ENCODE peak calls at places on chromosomes 6 and 20, in five cellular contexts. P is activated CD8-positive, alpha-beta memory T cell treated with anti-CD3 and anti-CD28 coated beads, Interleukin-2, amount 10 ng/mL, durations not matched to agents 7 days and 5 days; G is endothelial cell; S is T-helper 1 cell; J is ecto neural progenitor cell. A is an unnamed sample.

GRCh38 chr6:147693185-147693584 is 184.7 kb downstream of the SAMD5 start:
- DNase-seq in P (no peak), G (no peak), S (no peak), J (no peak), A (no peak)

GRCh38 chr6:34459899-34460593 is 5.8 kb upstream of the PACSIN1 start:
- DNase-seq in P (peak; percentile 64), G (peak; percentile 53), S (peak; percentile 23), J (no peak), A (peak; percentile 63)

GRCh38 chr6:156995502-156995901 is 218.3 kb downstream of the ARID1B start:
- DNase-seq in P (no peak), G (no peak), S (no peak), J (no peak), A (no peak)

GRCh38 chr6:89597988-89598387 is 40.6 kb downstream of the LYRM2 start:
- DNase-seq in P (no peak), G (no peak), S (no peak), J (no peak), A (no peak)

GRCh38 chr6:35698858-35699257 is 10.1 kb upstream of the FKBP5 start:
- DNase-seq in P (no peak), G (no peak), S (no peak), J (no peak), A (no peak)

GRCh38 chr6:95227301-95227700 is 350.0 kb upstream of the MANEA start:
- DNase-seq in P (no peak), G (no peak), S (no peak), J (no peak), A (no peak)

GRCh38 chr6:101224751-101225150 is 168.8 kb upstream of the GRIK2 start:
- DNase-seq in P (no peak), G (no peak), S (no peak), J (no peak), A (no peak)

GRCh38 chr20:16699287-16699686 is 30.5 kb upstream of the SNRPB2 start:
- DNase-seq in P (no peak), G (no peak), S (no peak), J (no peak), A (no peak)

GRCh38 chr20:57445298-57445697 is 54.1 kb downstream of the RBM38 start:
- DNase-seq in P (no peak), G (no peak), S (no peak), J (no peak), A (no peak)

GRCh38 chr6:157091243-157091642 is 232.1 kb downstream of the TMEM242 start:
- DNase-seq in P (no peak), G (no peak), S (no peak), J (no peak), A (no peak)

GRCh38 chr6:1255646-1256365 is 56.1 kb upstream of the FOXQ1 start:
- DNase-seq in P (no peak), G (no peak), S (no peak), J (no peak), A (no peak)

GRCh38 chr20:50819344-50819743 is 24.5 kb downstream of the BCAS4 start:
- DNase-seq in P (no peak), G (no peak), S (no peak), J (no peak), A (no peak)

GRCh38 chr6:41462980-41463930 is 82.9 kb upstream of the FOXP4 start:
- DNase-seq in P (no peak), G (peak; percentile 69), S (no peak), J (no peak), A (no peak)

GRCh38 chr6:1864496-1864895 is 254.8 kb downstream of the FOXC1 start:
- DNase-seq in P (no peak), G (no peak), S (no peak), J (no peak), A (no peak)

GRCh38 chr6:10140824-10141223 is 274.1 kb downstream of the TFAP2A start:
- DNase-seq in P (no peak), G (no peak), S (no peak), J (no peak), A (no peak)

GRCh38 chr20:10179574-10180298 is 38.9 kb upstream of the SNAP25 start:
- DNase-seq in P (no peak), G (peak; percentile 8), S (no peak), J (no peak), A (peak; percentile 47)

GRCh38 chr6:36442083-36442670 is 477 bp downstream of the PXT1 start:
- DNase-seq in P (no peak), G (no peak), S (no peak), J (no peak), A (no peak)

GRCh38 chr6:31098449-31098938 is 13.9 kb downstream of the C6orf15 start:
- DNase-seq in P (no peak), G (no peak), S (no peak), J (no peak), A (no peak)

GRCh38 chr6:149363154-149363553 is 36.9 kb upstream of the SUMO4 start:
- DNase-seq in P (no peak), G (no peak), S (no peak), J (no peak), A (no peak)

GRCh38 chr20:59588236-59588855 is 16.0 kb upstream of the PHACTR3 start:
- DNase-seq in P (no peak), G (no peak), S (no peak), J (no peak), A (no peak)

GRCh38 chr6:117072781-117073180 is 192.6 kb upstream of the VGLL2 start:
- DNase-seq in P (no peak), G (no peak), S (no peak), J (no peak), A (peak; percentile 69)

GRCh38 chr6:1497593-1498105 is 108.3 kb downstream of the FOXF2 start:
- DNase-seq in P (no peak), G (no peak), S (no peak), J (no peak), A (no peak)

GRCh38 chr20:20495719-20496474 is 128.0 kb downstream of the INSM1 start:
- DNase-seq in P (no peak), G (no peak), S (no peak), J (no peak), A (no peak)

GRCh38 chr6:156780117-156780641 is 3.0 kb downstream of the ARID1B start:
- DNase-seq in P (peak; percentile 78), G (no peak), S (peak; percentile 45), J (peak; percentile 65), A (no peak)

GRCh38 chr6:2351807-2352431 is 106.5 kb upstream of the GMDS start:
- DNase-seq in P (no peak), G (no peak), S (no peak), J (no peak), A (no peak)

GRCh38 chr6:14876778-14877613 is 368.9 kb upstream of the JARID2 start:
- DNase-seq in P (peak; percentile 52), G (no peak), S (no peak), J (no peak), A (no peak)

GRCh38 chr6:6728169-6728941 is 139.8 kb downstream of the LY86 start:
- DNase-seq in P (no peak), G (no peak), S (no peak), J (no peak), A (peak; percentile 40)

GRCh38 chr6:131372535-131372934 is 200.5 kb upstream of the ARG1 start:
- DNase-seq in P (no peak), G (no peak), S (no peak), J (no peak), A (no peak)